ENCODE peak calls at places on chromosome 19, in eight cellular contexts. I is PC-3, P is fibroblast of mammary gland, J is cardiac fibroblast, Y is GM06990, Q is BJ, X is GM23338, T is fibroblast of lung. E is an unnamed sample.

GRCh38 chr19:23440791-23441190 is 45.5 kb upstream of the ZNF91 start:
- DNase-seq in X (peak), T (no peak), J (no peak), P (no peak), Q (no peak), Y (peak), I (no peak), E (no peak)

GRCh38 chr19:17389957-17390664 is 3.9 kb downstream of the CCDC194 start:
- DNase-seq in P (no peak), Q (no peak), I (no peak), T (no peak), Y (no peak), X (peak), J (no peak), E (no peak)

GRCh38 chr19:33569822-33570221 is 48.2 kb upstream of the PEPD start:
- DNase-seq in X (peak), I (no peak), Y (no peak), J (no peak), T (no peak), P (no peak), Q (no peak), E (no peak)

GRCh38 chr19:8664671-8665057 is 33.9 kb downstream of the ACTL9 start:
- DNase-seq in T (no peak), I (no peak), J (no peak), Q (no peak), X (no peak), Y (no peak), P (no peak), E (no peak)

GRCh38 chr19:55542292-55542855 is 3.0 kb downstream of the SBK3 start:
- DNase-seq in P (no peak), Y (no peak), I (no peak), Q (no peak), T (no peak), J (no peak), X (no peak), E (no peak)

GRCh38 chr19:7874080-7874856 is at the start of gene PRR36:
- DNase-seq in P (no peak), J (no peak), Y (no peak), T (no peak), Q (no peak), I (peak), X (peak), E (no peak)

GRCh38 chr19:461664-462551 is 1.1 kb upstream of the SHC2 start:
- DNase-seq in Q (no peak), T (no peak), J (no peak), X (peak), I (peak), P (no peak), Y (no peak), E (no peak)

GRCh38 chr19:12867120-12868099 is 13.8 kb downstream of the DNASE2 start:
- DNase-seq in J (peak), P (peak), Q (no peak), X (peak), I (no peak), Y (peak), T (peak), E (peak)

DNA sequence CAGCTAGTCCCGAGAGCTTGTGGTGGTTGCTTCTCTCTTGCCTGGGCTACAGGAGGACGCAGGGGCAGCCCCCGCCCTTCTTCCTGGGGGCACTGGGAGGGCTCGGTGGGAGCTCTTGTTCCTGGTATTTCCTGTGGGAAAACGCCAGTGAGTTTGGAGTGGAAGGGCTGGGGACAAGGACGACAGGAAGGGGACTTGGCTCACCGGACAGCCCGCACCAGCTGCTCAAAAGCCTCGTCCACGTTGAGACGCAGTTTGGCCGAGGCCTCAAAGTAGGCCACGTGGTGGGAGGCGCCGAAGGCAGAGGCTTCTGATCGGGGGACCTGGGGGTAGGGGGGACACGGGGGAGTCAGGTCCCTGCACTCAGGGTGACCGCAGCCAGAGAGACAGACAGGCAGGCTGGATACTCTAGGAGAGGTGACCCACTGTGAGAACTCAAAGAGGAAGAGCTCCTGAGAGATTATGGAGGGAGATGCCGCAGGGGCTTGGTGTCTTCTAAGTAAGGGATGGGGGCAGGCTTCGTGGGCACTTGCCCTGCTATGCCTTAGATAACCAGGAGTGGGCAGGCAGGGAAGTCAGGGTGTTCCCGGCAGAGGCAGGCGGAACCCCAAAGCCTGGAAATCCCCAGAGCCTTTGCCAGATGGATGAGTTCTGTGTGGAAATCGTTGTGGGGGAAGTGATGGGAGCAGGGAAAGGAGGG is 4.3 kb downstream of the RRAS start:
- DNase-seq in I (no peak), J (peak), Q (no peak), Y (no peak), P (peak), T (no peak), X (peak), E (no peak)
- TF ChIP-seq CTCF in I (no peak), J (no peak), Q (peak), Y (no peak), P (no peak), T (peak), X (no peak), E (no peak)

GRCh38 chr19:52351512-52351911 is 15.5 kb downstream of the ZNF610 start:
- DNase-seq in P (no peak), Q (no peak), I (no peak), T (no peak), J (no peak), Y (no peak), X (peak), E (no peak)
- TF ChIP-seq CTCF in P (no peak), Q (no peak), I (peak), T (no peak), J (no peak), Y (no peak), X (peak), E (no peak)

GRCh38 chr19:19081642-19082151 is 17.9 kb downstream of the SLC25A42 start:
- DNase-seq in X (no peak), I (no peak), T (peak), Y (no peak), Q (no peak), P (peak), J (peak), E (no peak)

GRCh38 chr19:19077103-19077502 is 13.3 kb downstream of the SLC25A42 start:
- DNase-seq in Q (no peak), X (no peak), Y (no peak), P (no peak), I (no peak), J (no peak), T (no peak), E (no peak)

GRCh38 chr19:19079571-19079970 is 15.8 kb downstream of the SLC25A42 start:
- DNase-seq in Y (no peak), Q (no peak), I (no peak), X (no peak), P (no peak), T (no peak), J (no peak), E (no peak)

GRCh38 chr19:19075126-19075525 is 11.3 kb downstream of the SLC25A42 start:
- DNase-seq in Q (no peak), P (no peak), Y (no peak), T (no peak), J (no peak), I (no peak), X (no peak), E (no peak)

GRCh38 chr19:19078801-19079200 is 15.0 kb downstream of the SLC25A42 start:
- DNase-seq in Q (no peak), Y (no peak), T (no peak), I (no peak), J (no peak), X (no peak), P (no peak), E (no peak)
- TF ChIP-seq CTCF in Q (no peak), Y (no peak), T (no peak), I (no peak), J (no peak), X (no peak), P (no peak), E (no peak)

GRCh38 chr19:28239270-28239669 is 973.7 kb downstream of the UQCRFS1 start:
- DNase-seq in X (peak), T (no peak), Q (no peak), J (peak), P (peak), I (no peak), Y (no peak), E (no peak)
- TF ChIP-seq CTCF in X (peak), T (no peak), Q (peak), J (peak), P (peak), I (no peak), Y (peak), E (no peak)

DNA sequence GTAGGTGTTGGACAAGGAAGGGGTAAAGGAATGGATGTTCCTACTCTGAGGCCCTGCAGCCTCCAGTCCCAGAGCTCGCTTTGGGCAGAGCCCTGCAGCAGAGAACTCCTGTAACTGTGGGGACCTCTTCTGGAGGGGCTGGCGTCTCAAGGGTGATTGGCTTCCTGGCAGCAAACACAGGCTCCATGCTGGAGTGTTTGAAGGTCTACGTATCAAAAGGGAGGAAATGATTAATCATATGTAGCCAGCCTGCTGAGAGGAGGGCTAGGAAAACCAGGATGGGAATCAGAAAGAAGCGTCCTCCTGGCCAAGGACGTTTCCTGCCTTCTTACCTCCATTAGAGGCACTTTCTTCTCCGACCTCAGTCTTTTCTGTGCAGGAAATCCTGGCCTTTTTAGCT is 208.5 kb downstream of the TSHZ3 start:
- DNase-seq in I (peak), J (peak), Y (no peak), Q (no peak), T (no peak), P (peak), X (no peak), E (no peak)
- TF ChIP-seq CTCF in I (no peak), J (no peak), Y (no peak), Q (no peak), T (no peak), P (no peak), X (no peak), E (no peak)

GRCh38 chr19:30692517-30692870 is 320.3 kb downstream of the ZNF536 start:
- DNase-seq in P (no peak), X (no peak), Y (no peak), I (no peak), J (peak), T (peak), Q (no peak), E (no peak)

GRCh38 chr19:30690935-30691505 is 318.8 kb downstream of the ZNF536 start:
- DNase-seq in X (peak), I (no peak), T (no peak), Q (no peak), P (no peak), Y (no peak), J (no peak), E (no peak)

GRCh38 chr19:30693179-30693578 is 321.0 kb downstream of the ZNF536 start:
- DNase-seq in X (no peak), Y (no peak), T (no peak), J (no peak), Q (no peak), P (no peak), I (no peak), E (no peak)

GRCh38 chr19:30690525-30690924 is 318.3 kb downstream of the ZNF536 start:
- DNase-seq in Q (no peak), T (no peak), Y (no peak), X (no peak), I (no peak), J (no peak), P (no peak), E (no peak)

GRCh38 chr19:30691767-30692516 is 319.8 kb downstream of the ZNF536 start:
- DNase-seq in Y (no peak), Q (no peak), J (no peak), T (peak), X (no peak), P (peak), I (no peak), E (no peak)
- TF ChIP-seq CTCF in Y (no peak), Q (no peak), J (no peak), T (no peak), X (no peak), P (no peak), I (no peak), E (no peak)

GRCh38 chr19:16365300-16365996 is 40.8 kb downstream of the KLF2 start:
- DNase-seq in I (no peak), P (no peak), X (no peak), Y (no peak), T (no peak), J (no peak), Q (no peak), E (no peak)
- TF ChIP-seq CTCF in I (no peak), P (no peak), X (no peak), Y (no peak), T (no peak), J (no peak), Q (no peak), E (no peak)

DNA sequence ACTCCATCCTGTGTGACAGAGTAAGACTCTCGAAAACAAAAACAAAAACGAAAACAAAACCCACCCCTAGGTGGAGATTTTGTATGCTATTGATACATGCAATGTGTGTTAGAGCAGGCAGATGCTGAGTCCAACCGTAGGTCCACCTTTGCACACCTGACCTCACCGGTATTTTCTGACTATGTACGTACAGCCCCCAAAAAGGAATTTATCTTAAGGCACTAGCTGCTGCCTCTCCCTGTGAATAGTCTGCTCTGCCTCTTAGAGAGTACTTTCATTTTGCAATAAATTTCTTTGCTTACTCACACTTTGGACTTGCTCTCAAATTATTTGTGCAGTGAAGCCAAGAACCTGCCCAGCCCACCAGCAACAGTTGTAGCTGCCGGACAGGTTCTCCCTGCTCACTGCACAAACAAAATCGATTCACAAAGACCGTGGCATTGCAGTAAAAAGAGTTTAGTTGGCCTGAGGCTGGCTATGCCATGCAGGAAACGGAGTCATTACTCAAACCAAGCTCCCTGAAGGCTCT is 8.2 kb upstream of the ZNF77 start:
- DNase-seq in T (no peak), Q (no peak), X (no peak), I (peak), Y (peak), P (peak), J (peak), E (no peak)
- TF ChIP-seq CTCF in T (no peak), Q (peak), X (no peak), I (no peak), Y (no peak), P (peak), J (no peak), E (no peak)

E was measured in GM10248.